ENCODE peak calls at places on chromosome 1, in nine cellular contexts. G is fibroblast of lung; F is stomach; E is ovary; X is H9; N is mesendoderm; D is pancreas; M is psoas muscle; V is naive thymus-derived CD4-positive, alpha-beta T cell. W is an unnamed sample.
A peak's percentile ranks its signal among the peaks of the same experiment; 100 is the strongest.

GRCh38 chr1:155063550-155064108 is at the start of gene EFNA4:
- DNase-seq in F (peak; percentile 87), X (peak; percentile 95), G (peak; percentile 75), D (peak; percentile 83), E (peak; percentile 86), V (peak; percentile 86), N (peak; percentile 96), M (peak; percentile 86), W (no peak)

GRCh38 chr1:167491586-167492408 is 26.5 kb downstream of the CD247 start:
- DNase-seq in X (no peak), V (peak; percentile 69), D (no peak), N (peak; percentile 74), G (no peak), M (no peak), F (no peak), E (no peak), W (no peak)

GRCh38 chr1:173529106-173529505 is 52.0 kb downstream of the PRDX6 start:
- DNase-seq in D (no peak), F (no peak), M (no peak), G (no peak), E (no peak), X (no peak), V (no peak), N (no peak), W (no peak)

GRCh38 chr1:240362826-240363225 is 249.1 kb downstream of the GREM2 start:
- DNase-seq in V (no peak), M (no peak), N (no peak), X (no peak), G (peak; percentile 14), F (no peak), D (no peak), E (no peak), W (no peak)

GRCh38 chr1:32335951-32336867 is at the start of gene MARCKSL1:
- DNase-seq in G (peak; percentile 60), M (peak; percentile 87), V (peak; percentile 85), E (peak; percentile 95), N (peak; percentile 84), F (peak; percentile 90), D (peak; percentile 94), X (peak; percentile 84), W (no peak)

GRCh38 chr1:165717918-165718515 is 19.7 kb upstream of the ALDH9A1 start:
- DNase-seq in F (peak; percentile 49), V (peak; percentile 24), N (peak; percentile 86), D (no peak), M (no peak), E (no peak), X (peak; percentile 56), G (peak; percentile 78), W (no peak)

GRCh38 chr1:205543351-205544305 is 39.2 kb downstream of the CDK18 start:
- DNase-seq in G (peak; percentile 59), E (peak; percentile 83), V (no peak), F (peak; percentile 82), N (peak; percentile 95), D (peak; percentile 65), X (peak; percentile 94), M (peak; percentile 80), W (peak; percentile 92)

GRCh38 chr1:212722270-212722945 is 22.8 kb upstream of the BATF3 start:
- DNase-seq in M (no peak), G (no peak), V (no peak), X (no peak), D (no peak), N (no peak), E (no peak), F (no peak), W (no peak)

GRCh38 chr1:54805466-54805865 is 4.3 kb upstream of the TTC22 start:
- DNase-seq in N (no peak), V (no peak), X (no peak), F (no peak), M (no peak), E (no peak), D (no peak), G (no peak), W (no peak)

GRCh38 chr1:54805981-54806381 is 4.9 kb upstream of the TTC22 start:
- DNase-seq in D (no peak), E (no peak), F (peak; percentile 22), M (no peak), N (no peak), V (no peak), G (no peak), X (peak; percentile 31), W (peak; percentile 38)

GRCh38 chr1:54800899-54801759 is at the start of gene TTC22:
- DNase-seq in E (peak; percentile 44), F (peak; percentile 83), G (no peak), N (peak; percentile 54), V (peak; percentile 64), D (peak; percentile 87), X (peak; percentile 83), M (peak; percentile 65), W (no peak)

GRCh38 chr1:54804471-54805132 is 3.5 kb upstream of the TTC22 start:
- DNase-seq in N (no peak), G (no peak), V (no peak), E (no peak), F (no peak), X (peak; percentile 20), D (no peak), M (no peak), W (no peak)

DNA sequence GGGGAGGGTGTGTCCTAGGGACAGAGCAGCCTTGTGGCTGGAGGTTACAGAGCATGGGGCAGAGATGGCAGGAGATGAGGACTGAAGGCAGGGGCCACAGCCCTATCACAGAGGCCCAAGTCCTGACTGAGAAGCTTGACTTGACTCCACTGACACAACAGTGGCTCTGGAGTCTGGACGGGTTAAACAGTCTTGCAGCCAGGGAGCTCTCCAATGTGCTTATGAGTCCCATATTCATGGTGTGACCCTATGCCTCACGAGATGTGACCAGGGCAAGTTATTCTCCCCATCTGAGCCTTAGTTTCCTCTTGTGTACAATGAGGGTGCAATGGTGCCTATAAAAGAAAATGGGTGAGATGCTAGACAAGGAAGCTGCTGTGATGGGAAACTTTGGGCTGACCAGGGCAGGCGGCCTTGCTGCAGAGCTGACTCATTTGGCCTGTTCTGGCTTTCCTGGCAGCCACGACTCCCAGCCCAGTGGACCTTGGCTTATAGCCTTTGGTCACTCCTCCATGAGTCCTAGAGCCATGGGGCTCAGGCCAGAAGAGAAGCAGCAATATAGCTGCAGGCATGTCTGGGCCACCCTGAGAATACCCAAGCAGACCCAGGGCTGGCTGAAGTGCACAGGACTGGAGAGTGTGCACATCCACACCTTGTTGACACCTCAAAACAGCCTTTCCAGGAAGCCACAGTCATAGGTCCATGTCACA is 2.8 kb upstream of the TTC22 start:
- DNase-seq in V (no peak), X (peak; percentile 24), G (peak; percentile 28), M (no peak), D (no peak), F (peak; percentile 50), N (no peak), E (no peak), W (peak; percentile 77)
- H3K4me1 ChIP-seq in V (peaks cover 30% of the 10 kb centered on the region), X (no peaks in the 10 kb centered on the region), G (no peaks in the 10 kb centered on the region), M (peaks cover 5% of the 10 kb centered on the region), D (peaks cover 3% of the 10 kb centered on the region), F (peaks cover 15% of the 10 kb centered on the region), N (no peaks in the 10 kb centered on the region), E (no peaks in the 10 kb centered on the region), W (peaks cover 6% of the 10 kb centered on the region)

DNA sequence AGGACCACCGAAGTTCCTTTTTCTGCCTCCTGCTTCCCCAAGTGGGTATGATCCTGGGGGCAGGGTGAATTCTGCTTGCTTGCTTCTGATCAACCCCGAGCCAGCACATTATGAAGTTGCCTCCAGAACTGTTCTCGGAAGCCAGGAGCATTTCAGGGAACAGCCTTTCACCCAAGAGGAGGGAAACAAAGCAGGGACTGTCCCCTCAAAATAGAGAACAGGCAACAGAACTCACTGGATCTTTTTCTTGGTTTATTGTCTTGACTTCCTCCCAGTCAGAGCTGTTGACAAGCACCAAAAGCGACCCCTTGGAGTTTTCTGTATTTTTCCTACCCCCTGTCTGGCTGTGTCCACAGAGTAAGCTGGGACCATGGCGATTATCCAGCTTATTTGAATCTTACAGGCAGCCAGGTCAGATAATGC is 258.3 kb upstream of the SGIP1 start:
- DNase-seq in M (no peak), F (no peak), E (no peak), D (no peak), G (no peak), N (no peak), V (no peak), X (no peak), W (no peak)
- H3K27ac ChIP-seq in M (peak overlapping the region; percentile 30), F (peak overlapping the region; percentile 30), E (no peak overlapping the region), D (no peak overlapping the region), G (no peak overlapping the region), N (no peak overlapping the region), V (peak overlapping the region; percentile 60), X (no peak overlapping the region), W (peak overlapping the region; percentile 17)

GRCh38 chr1:216805233-216805632 is 82.0 kb upstream of the ESRRG start:
- DNase-seq in V (no peak), F (no peak), G (peak; percentile 41), X (no peak), N (peak; percentile 39), E (no peak), M (no peak), D (no peak), W (no peak)
- H3K4me1 ChIP-seq in V (no peaks in the 10 kb centered on the region), F (no peaks in the 10 kb centered on the region), G (no peaks in the 10 kb centered on the region), X (peaks cover 3% of the 10 kb centered on the region), N (peaks cover 1% of the 10 kb centered on the region), E (no peaks in the 10 kb centered on the region), M (peaks cover 11% of the 10 kb centered on the region), D (no peaks in the 10 kb centered on the region), W (no peaks in the 10 kb centered on the region)

GRCh38 chr1:47181955-47182680 is 7.7 kb downstream of the PDZK1IP1 start:
- DNase-seq in E (no peak), M (no peak), X (no peak), D (no peak), N (no peak), F (peak; percentile 65), V (no peak), G (peak; percentile 36), W (no peak)
- H3K27ac ChIP-seq in E (no peak overlapping the region), M (no peak overlapping the region), X (no peak overlapping the region), D (no peak overlapping the region), N (no peak overlapping the region), F (peak overlapping the region; percentile 83), V (no peak overlapping the region), G (no peak overlapping the region), W (no peak overlapping the region)

DNA sequence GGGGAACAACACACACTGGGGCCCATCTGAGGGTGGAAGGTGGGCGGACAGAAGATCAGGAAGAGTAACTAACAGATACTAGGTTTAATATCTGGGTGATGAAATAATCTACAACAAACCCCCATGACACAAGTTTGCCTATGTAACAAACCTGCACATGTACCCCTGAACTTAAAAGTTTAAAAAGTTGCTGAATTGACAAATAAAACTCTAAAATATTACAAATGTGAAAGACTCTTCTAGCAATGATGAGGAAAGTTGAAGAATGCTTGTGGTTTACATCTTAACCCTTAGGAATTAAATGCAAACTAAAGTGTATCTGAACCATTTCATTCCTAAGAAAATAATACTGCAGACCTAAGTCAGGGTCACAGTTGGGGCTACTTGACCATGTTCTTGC is 525.6 kb upstream of the CAMK1G start:
- DNase-seq in F (no peak), E (no peak), V (no peak), N (no peak), X (no peak), D (no peak), G (no peak), M (no peak), W (no peak)
- H3K4me1 ChIP-seq in F (no peaks in the 10 kb centered on the region), E (no peaks in the 10 kb centered on the region), V (no peaks in the 10 kb centered on the region), N (no peaks in the 10 kb centered on the region), X (no peaks in the 10 kb centered on the region), D (no peaks in the 10 kb centered on the region), G (no peaks in the 10 kb centered on the region), M (no peaks in the 10 kb centered on the region), W (no peaks in the 10 kb centered on the region)

GRCh38 chr1:115074839-115075534 is 14.3 kb downstream of the TSPAN2 start:
- DNase-seq in X (no peak), E (no peak), N (no peak), G (no peak), D (no peak), V (no peak), M (no peak), F (no peak), W (no peak)
- H3K27ac ChIP-seq in X (no peak overlapping the region), E (no peak overlapping the region), N (no peak overlapping the region), G (no peak overlapping the region), D (no peak overlapping the region), V (no peak overlapping the region), M (no peak overlapping the region), F (peak overlapping the region; percentile 61), W (peak overlapping the region; percentile 86)

GRCh38 chr1:204288061-204288588 is 71.6 kb downstream of the PLEKHA6 start:
- DNase-seq in X (peak; percentile 85), E (peak; percentile 79), V (no peak), N (peak; percentile 88), G (no peak), M (peak; percentile 88), D (peak; percentile 85), F (peak; percentile 86), W (no peak)
- H3K4me1 ChIP-seq in X (peaks cover 12% of the 10 kb centered on the region), E (peaks cover 15% of the 10 kb centered on the region), V (peaks cover 18% of the 10 kb centered on the region), N (peaks cover 24% of the 10 kb centered on the region), G (peaks cover 4% of the 10 kb centered on the region), M (peaks cover 4% of the 10 kb centered on the region), D (peaks cover 40% of the 10 kb centered on the region), F (peaks cover 61% of the 10 kb centered on the region), W (no peaks in the 10 kb centered on the region)

W was measured in ascending aorta.